ENCODE peak calls at places on chromosomes 6 and 20, in seven cellular contexts. One of them, this sample, is unnamed.

GRCh38 chr6:5511924-5512323 is 250.6 kb downstream of the FARS2 start:
- DNase-seq in NCI-H82: no peak
- DNase-seq in NCI-H2227 treated with DMSO at 0.1 percent for 48 hours: no peak
- DNase-seq in NCI-H748 treated with DMSO at 0.1 percent for 48 hours: no peak
- DNase-seq in NCI-H1694 treated with DMSO at 0.1 percent for 48 hours: no peak
- DNase-seq in aorta: no peak
- DNase-seq in CD4-positive, alpha-beta T cell: no peak
- DNase-seq in this sample: no peak

GRCh38 chr6:1821188-1822183 is 211.8 kb downstream of the FOXC1 start:
- DNase-seq in NCI-H82: no peak
- DNase-seq in NCI-H2227 treated with DMSO at 0.1 percent for 48 hours: no peak
- DNase-seq in NCI-H748 treated with DMSO at 0.1 percent for 48 hours: peak
- DNase-seq in NCI-H1694 treated with DMSO at 0.1 percent for 48 hours: no peak
- DNase-seq in aorta: no peak
- DNase-seq in CD4-positive, alpha-beta T cell: no peak
- DNase-seq in this sample: no peak

GRCh38 chr6:48429610-48430009 is 318.6 kb upstream of the PTCHD4 start:
- DNase-seq in NCI-H82: no peak
- DNase-seq in NCI-H2227 treated with DMSO at 0.1 percent for 48 hours: no peak
- DNase-seq in NCI-H748 treated with DMSO at 0.1 percent for 48 hours: no peak
- DNase-seq in NCI-H1694 treated with DMSO at 0.1 percent for 48 hours: no peak
- DNase-seq in aorta: no peak
- DNase-seq in CD4-positive, alpha-beta T cell: no peak
- DNase-seq in this sample: no peak

GRCh38 chr6:159178847-159179246 is 9.6 kb downstream of the FNDC1 start:
- DNase-seq in NCI-H82: no peak
- DNase-seq in NCI-H2227 treated with DMSO at 0.1 percent for 48 hours: no peak
- DNase-seq in NCI-H748 treated with DMSO at 0.1 percent for 48 hours: no peak
- DNase-seq in NCI-H1694 treated with DMSO at 0.1 percent for 48 hours: no peak
- DNase-seq in aorta: no peak
- DNase-seq in CD4-positive, alpha-beta T cell: no peak
- DNase-seq in this sample: no peak

GRCh38 chr6:53672232-53672631 is 6.7 kb upstream of the KLHL31 start:
- DNase-seq in NCI-H82: no peak
- DNase-seq in NCI-H2227 treated with DMSO at 0.1 percent for 48 hours: no peak
- DNase-seq in NCI-H748 treated with DMSO at 0.1 percent for 48 hours: no peak
- DNase-seq in NCI-H1694 treated with DMSO at 0.1 percent for 48 hours: no peak
- DNase-seq in aorta: no peak
- DNase-seq in CD4-positive, alpha-beta T cell: no peak
- DNase-seq in this sample: no peak

GRCh38 chr6:31775633-31776263 is 1.4 kb downstream of the VWA7 start:
- DNase-seq in NCI-H82: no peak
- DNase-seq in NCI-H2227 treated with DMSO at 0.1 percent for 48 hours: no peak
- DNase-seq in NCI-H748 treated with DMSO at 0.1 percent for 48 hours: no peak
- DNase-seq in NCI-H1694 treated with DMSO at 0.1 percent for 48 hours: no peak
- DNase-seq in aorta: no peak
- DNase-seq in CD4-positive, alpha-beta T cell: no peak
- DNase-seq in this sample: no peak

GRCh38 chr6:30091577-30092381 is 16.2 kb upstream of the RNF39 start:
- DNase-seq in NCI-H82: no peak
- DNase-seq in NCI-H2227 treated with DMSO at 0.1 percent for 48 hours: no peak
- DNase-seq in NCI-H748 treated with DMSO at 0.1 percent for 48 hours: no peak
- DNase-seq in NCI-H1694 treated with DMSO at 0.1 percent for 48 hours: no peak
- DNase-seq in aorta: peak
- DNase-seq in CD4-positive, alpha-beta T cell: no peak
- DNase-seq in this sample: no peak

GRCh38 chr20:5718896-5719595 is 31.2 kb upstream of the SHLD1 start:
- DNase-seq in NCI-H82: no peak
- DNase-seq in NCI-H2227 treated with DMSO at 0.1 percent for 48 hours: no peak
- DNase-seq in NCI-H748 treated with DMSO at 0.1 percent for 48 hours: no peak
- DNase-seq in NCI-H1694 treated with DMSO at 0.1 percent for 48 hours: no peak
- DNase-seq in aorta: no peak
- DNase-seq in CD4-positive, alpha-beta T cell: no peak
- DNase-seq in this sample: no peak

GRCh38 chr20:25218109-25218486 is 22.6 kb downstream of the ENTPD6 start:
- DNase-seq in NCI-H82: no peak
- DNase-seq in NCI-H2227 treated with DMSO at 0.1 percent for 48 hours: no peak
- DNase-seq in NCI-H748 treated with DMSO at 0.1 percent for 48 hours: no peak
- DNase-seq in NCI-H1694 treated with DMSO at 0.1 percent for 48 hours: no peak
- DNase-seq in aorta: no peak
- DNase-seq in CD4-positive, alpha-beta T cell: no peak
- DNase-seq in this sample: no peak

GRCh38 chr20:36461600-36462439 is 79.5 kb upstream of the MYL9 start:
- DNase-seq in NCI-H82: peak
- DNase-seq in NCI-H2227 treated with DMSO at 0.1 percent for 48 hours: no peak
- DNase-seq in NCI-H748 treated with DMSO at 0.1 percent for 48 hours: peak
- DNase-seq in NCI-H1694 treated with DMSO at 0.1 percent for 48 hours: no peak
- DNase-seq in aorta: peak
- DNase-seq in CD4-positive, alpha-beta T cell: peak
- DNase-seq in this sample: peak

GRCh38 chr6:3755637-3756515 is 4.4 kb upstream of the PXDC1 start:
- DNase-seq in NCI-H82: peak
- DNase-seq in NCI-H2227 treated with DMSO at 0.1 percent for 48 hours: no peak
- DNase-seq in NCI-H748 treated with DMSO at 0.1 percent for 48 hours: peak
- DNase-seq in NCI-H1694 treated with DMSO at 0.1 percent for 48 hours: no peak
- DNase-seq in aorta: no peak
- DNase-seq in CD4-positive, alpha-beta T cell: no peak
- DNase-seq in this sample: no peak

GRCh38 chr20:63947638-63948456 is 8.4 kb downstream of the UCKL1 start:
- DNase-seq in NCI-H82: no peak
- DNase-seq in NCI-H2227 treated with DMSO at 0.1 percent for 48 hours: no peak
- DNase-seq in NCI-H748 treated with DMSO at 0.1 percent for 48 hours: no peak
- DNase-seq in NCI-H1694 treated with DMSO at 0.1 percent for 48 hours: no peak
- DNase-seq in aorta: peak
- DNase-seq in CD4-positive, alpha-beta T cell: no peak
- DNase-seq in this sample: no peak

GRCh38 chr6:48978016-48978415 is 485.0 kb downstream of the MMUT start:
- DNase-seq in NCI-H82: no peak
- DNase-seq in NCI-H2227 treated with DMSO at 0.1 percent for 48 hours: no peak
- DNase-seq in NCI-H748 treated with DMSO at 0.1 percent for 48 hours: no peak
- DNase-seq in NCI-H1694 treated with DMSO at 0.1 percent for 48 hours: no peak
- DNase-seq in aorta: no peak
- DNase-seq in CD4-positive, alpha-beta T cell: no peak
- DNase-seq in this sample: no peak

GRCh38 chr6:44495036-44495901 is 107.8 kb downstream of the CDC5L start:
- DNase-seq in NCI-H82: no peak
- DNase-seq in NCI-H2227 treated with DMSO at 0.1 percent for 48 hours: no peak
- DNase-seq in NCI-H748 treated with DMSO at 0.1 percent for 48 hours: no peak
- DNase-seq in NCI-H1694 treated with DMSO at 0.1 percent for 48 hours: no peak
- DNase-seq in aorta: no peak
- DNase-seq in CD4-positive, alpha-beta T cell: no peak
- DNase-seq in this sample: no peak

GRCh38 chr6:166618866-166619761 is 7.9 kb downstream of the RPS6KA2 start:
- DNase-seq in NCI-H82: no peak
- DNase-seq in NCI-H2227 treated with DMSO at 0.1 percent for 48 hours: no peak
- DNase-seq in NCI-H748 treated with DMSO at 0.1 percent for 48 hours: no peak
- DNase-seq in NCI-H1694 treated with DMSO at 0.1 percent for 48 hours: no peak
- DNase-seq in aorta: no peak
- DNase-seq in CD4-positive, alpha-beta T cell: no peak
- DNase-seq in this sample: no peak

GRCh38 chr6:14533446-14533845 is 415.9 kb downstream of the CD83 start:
- DNase-seq in NCI-H82: no peak
- DNase-seq in NCI-H2227 treated with DMSO at 0.1 percent for 48 hours: no peak
- DNase-seq in NCI-H748 treated with DMSO at 0.1 percent for 48 hours: no peak
- DNase-seq in NCI-H1694 treated with DMSO at 0.1 percent for 48 hours: no peak
- DNase-seq in aorta: no peak
- DNase-seq in CD4-positive, alpha-beta T cell: no peak
- DNase-seq in this sample: no peak

GRCh38 chr6:68975064-68975463 is 340.0 kb downstream of the ADGRB3 start:
- DNase-seq in NCI-H82: peak
- DNase-seq in NCI-H2227 treated with DMSO at 0.1 percent for 48 hours: no peak
- DNase-seq in NCI-H748 treated with DMSO at 0.1 percent for 48 hours: no peak
- DNase-seq in NCI-H1694 treated with DMSO at 0.1 percent for 48 hours: peak
- DNase-seq in aorta: no peak
- DNase-seq in CD4-positive, alpha-beta T cell: no peak
- DNase-seq in this sample: no peak

GRCh38 chr6:31977816-31978431 is 3.9 kb upstream of the C4A start:
- DNase-seq in NCI-H82: no peak
- DNase-seq in NCI-H2227 treated with DMSO at 0.1 percent for 48 hours: no peak
- DNase-seq in NCI-H748 treated with DMSO at 0.1 percent for 48 hours: no peak
- DNase-seq in NCI-H1694 treated with DMSO at 0.1 percent for 48 hours: no peak
- DNase-seq in aorta: peak
- DNase-seq in CD4-positive, alpha-beta T cell: no peak
- DNase-seq in this sample: no peak

GRCh38 chr6:113971786-113972185 is 838 bp upstream of the HDAC2 start:
- DNase-seq in NCI-H82: peak
- DNase-seq in NCI-H2227 treated with DMSO at 0.1 percent for 48 hours: no peak
- DNase-seq in NCI-H748 treated with DMSO at 0.1 percent for 48 hours: no peak
- DNase-seq in NCI-H1694 treated with DMSO at 0.1 percent for 48 hours: peak
- DNase-seq in aorta: no peak
- DNase-seq in CD4-positive, alpha-beta T cell: no peak
- DNase-seq in this sample: no peak

GRCh38 chr6:73732845-73733675 is 37.1 kb downstream of the CD109 start:
- DNase-seq in NCI-H82: peak
- DNase-seq in NCI-H2227 treated with DMSO at 0.1 percent for 48 hours: peak
- DNase-seq in NCI-H748 treated with DMSO at 0.1 percent for 48 hours: peak
- DNase-seq in NCI-H1694 treated with DMSO at 0.1 percent for 48 hours: peak
- DNase-seq in aorta: peak
- DNase-seq in CD4-positive, alpha-beta T cell: peak
- DNase-seq in this sample: peak

GRCh38 chr6:151391471-151392428 is at the start of gene ZBTB2:
- DNase-seq in NCI-H82: peak
- DNase-seq in NCI-H2227 treated with DMSO at 0.1 percent for 48 hours: peak
- DNase-seq in NCI-H748 treated with DMSO at 0.1 percent for 48 hours: peak
- DNase-seq in NCI-H1694 treated with DMSO at 0.1 percent for 48 hours: peak
- DNase-seq in aorta: peak
- DNase-seq in CD4-positive, alpha-beta T cell: peak
- DNase-seq in this sample: peak

GRCh38 chr20:46364670-46365482 is 41.5 kb downstream of the ELMO2 start:
- DNase-seq in NCI-H82: peak
- DNase-seq in NCI-H2227 treated with DMSO at 0.1 percent for 48 hours: no peak
- DNase-seq in NCI-H748 treated with DMSO at 0.1 percent for 48 hours: no peak
- DNase-seq in NCI-H1694 treated with DMSO at 0.1 percent for 48 hours: no peak
- DNase-seq in aorta: no peak
- DNase-seq in CD4-positive, alpha-beta T cell: no peak
- DNase-seq in this sample: no peak

GRCh38 chr6:5089821-5090449 is 4.8 kb downstream of the PPP1R3G start:
- DNase-seq in NCI-H82: no peak
- DNase-seq in NCI-H2227 treated with DMSO at 0.1 percent for 48 hours: no peak
- DNase-seq in NCI-H748 treated with DMSO at 0.1 percent for 48 hours: no peak
- DNase-seq in NCI-H1694 treated with DMSO at 0.1 percent for 48 hours: no peak
- DNase-seq in aorta: no peak
- DNase-seq in CD4-positive, alpha-beta T cell: no peak
- DNase-seq in this sample: no peak

GRCh38 chr6:130981409-130981808 is 81.6 kb downstream of the EPB41L2 start:
- DNase-seq in NCI-H82: no peak
- DNase-seq in NCI-H2227 treated with DMSO at 0.1 percent for 48 hours: no peak
- DNase-seq in NCI-H748 treated with DMSO at 0.1 percent for 48 hours: no peak
- DNase-seq in NCI-H1694 treated with DMSO at 0.1 percent for 48 hours: no peak
- DNase-seq in aorta: no peak
- DNase-seq in CD4-positive, alpha-beta T cell: no peak
- DNase-seq in this sample: no peak

GRCh38 chr6:159807150-159807859 is 7.2 kb downstream of the PNLDC1 start:
- DNase-seq in NCI-H82: no peak
- DNase-seq in NCI-H2227 treated with DMSO at 0.1 percent for 48 hours: no peak
- DNase-seq in NCI-H748 treated with DMSO at 0.1 percent for 48 hours: no peak
- DNase-seq in NCI-H1694 treated with DMSO at 0.1 percent for 48 hours: no peak
- DNase-seq in aorta: no peak
- DNase-seq in CD4-positive, alpha-beta T cell: no peak
- DNase-seq in this sample: no peak

GRCh38 chr20:48538856-48539255 is 288.9 kb downstream of the PREX1 start:
- DNase-seq in NCI-H82: no peak
- DNase-seq in NCI-H2227 treated with DMSO at 0.1 percent for 48 hours: no peak
- DNase-seq in NCI-H748 treated with DMSO at 0.1 percent for 48 hours: no peak
- DNase-seq in NCI-H1694 treated with DMSO at 0.1 percent for 48 hours: no peak
- DNase-seq in aorta: no peak
- DNase-seq in CD4-positive, alpha-beta T cell: no peak
- DNase-seq in this sample: no peak

GRCh38 chr6:84422380-84422968 is 195.0 kb upstream of the CEP162 start:
- DNase-seq in NCI-H82: peak
- DNase-seq in NCI-H2227 treated with DMSO at 0.1 percent for 48 hours: peak
- DNase-seq in NCI-H748 treated with DMSO at 0.1 percent for 48 hours: peak
- DNase-seq in NCI-H1694 treated with DMSO at 0.1 percent for 48 hours: no peak
- DNase-seq in aorta: peak
- DNase-seq in CD4-positive, alpha-beta T cell: no peak
- DNase-seq in this sample: no peak

GRCh38 chr6:81831274-81831673 is 78.8 kb upstream of the TENT5A start:
- DNase-seq in NCI-H82: no peak
- DNase-seq in NCI-H2227 treated with DMSO at 0.1 percent for 48 hours: no peak
- DNase-seq in NCI-H748 treated with DMSO at 0.1 percent for 48 hours: no peak
- DNase-seq in NCI-H1694 treated with DMSO at 0.1 percent for 48 hours: no peak
- DNase-seq in aorta: no peak
- DNase-seq in CD4-positive, alpha-beta T cell: no peak
- DNase-seq in this sample: no peak

GRCh38 chr6:34575326-34575725 is 19.2 kb upstream of the SPDEF start:
- DNase-seq in NCI-H82: no peak
- DNase-seq in NCI-H2227 treated with DMSO at 0.1 percent for 48 hours: no peak
- DNase-seq in NCI-H748 treated with DMSO at 0.1 percent for 48 hours: no peak
- DNase-seq in NCI-H1694 treated with DMSO at 0.1 percent for 48 hours: no peak
- DNase-seq in aorta: no peak
- DNase-seq in CD4-positive, alpha-beta T cell: no peak
- DNase-seq in this sample: no peak

GRCh38 chr6:36735110-36735971 is 37.7 kb downstream of the RAB44 start:
- DNase-seq in NCI-H82: no peak
- DNase-seq in NCI-H2227 treated with DMSO at 0.1 percent for 48 hours: no peak
- DNase-seq in NCI-H748 treated with DMSO at 0.1 percent for 48 hours: no peak
- DNase-seq in NCI-H1694 treated with DMSO at 0.1 percent for 48 hours: no peak
- DNase-seq in aorta: peak
- DNase-seq in CD4-positive, alpha-beta T cell: no peak
- DNase-seq in this sample: no peak